ENCODE peak calls at places on chromosomes 12 and 14, in four cellular contexts. D is IMR-90, I is H9, C is neuronal stem cell. L is an unnamed sample. For H3K4me1, the result is how much of the 10 kb centered on the place peaks cover.

GRCh38 chr12:123436017-123436964 is at the start of gene RILPL2:
- DNase-seq in I (peak), D (peak), C (peak), L (peak)

GRCh38 chr12:32151081-32151480 is 44.4 kb downstream of the BICD1 start:
- DNase-seq in C (no peak), I (no peak), D (no peak), L (no peak)

GRCh38 chr14:64303471-64303917 is 9.3 kb upstream of the ESR2 start:
- DNase-seq in C (peak), D (peak), I (peak), L (peak)

GRCh38 chr12:27333311-27334009 is 824 bp downstream of the BMAL2 start:
- DNase-seq in D (no peak), C (peak), I (peak), L (peak)

GRCh38 chr14:105682956-105683570 is 156.7 kb downstream of the TMEM121 start:
- DNase-seq in D (no peak), I (no peak), C (no peak), L (no peak)

GRCh38 chr14:85909581-85909980 is 379.6 kb downstream of the FLRT2 start:
- DNase-seq in I (no peak), D (no peak), C (no peak), L (no peak)

GRCh38 chr14:105162374-105162979 is 6.1 kb downstream of the JAG2 start:
- DNase-seq in C (no peak), I (no peak), D (no peak), L (no peak)

GRCh38 chr12:112986291-112986800 is 8.0 kb downstream of the OAS2 start:
- DNase-seq in I (no peak), D (no peak), C (no peak), L (no peak)

GRCh38 chr14:68015356-68016242 is 196.0 kb downstream of the RAD51B start:
- DNase-seq in I (no peak), C (no peak), D (peak), L (no peak)

GRCh38 chr12:18383203-18383602 is 121.9 kb downstream of the PIK3C2G start:
- DNase-seq in I (no peak), D (peak), C (peak), L (peak)

GRCh38 chr12:8038659-8039114 is 6.2 kb downstream of the FOXJ2 start:
- DNase-seq in I (peak), D (peak), C (peak), L (peak)

GRCh38 chr12:65941388-65941787 is 117.1 kb downstream of the HMGA2 start:
- DNase-seq in D (peak), C (no peak), I (no peak), L (peak)

GRCh38 chr14:93752980-93753561 is 35.2 kb downstream of the PRIMA1 start:
- DNase-seq in D (no peak), I (no peak), C (no peak), L (no peak)

GRCh38 chr12:53051058-53051880 is 1.4 kb downstream of the TNS2 start:
- DNase-seq in D (peak), C (no peak), I (no peak), L (peak)

GRCh38 chr12:102479099-102479887 is 1.1 kb downstream of the IGF1 start:
- DNase-seq in I (no peak), D (no peak), C (no peak), L (no peak)

GRCh38 chr12:102702447-102703114 is 214.5 kb downstream of the PAH start:
- DNase-seq in D (peak), C (peak), I (peak), L (peak)

GRCh38 chr12:124563401-124563800 is 4.0 kb downstream of the NCOR2 start:
- DNase-seq in C (no peak), D (no peak), I (no peak), L (no peak)

GRCh38 chr12:481422-481821 is 21.7 kb downstream of the B4GALNT3 start:
- DNase-seq in D (peak), I (peak), C (no peak), L (peak)

GRCh38 chr14:87866116-87866515 is 126.9 kb downstream of the GALC start:
- DNase-seq in I (no peak), C (no peak), D (no peak), L (no peak)

GRCh38 chr12:75837700-75838099 is 193.9 kb downstream of the PHLDA1 start:
- DNase-seq in D (no peak), C (no peak), I (no peak), L (peak)

GRCh38 chr12:130948136-130948535 is 5.6 kb upstream of the ADGRD1 start:
- DNase-seq in I (peak), D (no peak), C (no peak), L (no peak)

GRCh38 chr12:77058740-77059139 is 6.6 kb downstream of the E2F7 start:
- DNase-seq in C (no peak), I (no peak), D (peak), L (peak)

GRCh38 chr12:113161415-113162016 is 12.0 kb downstream of the CFAP73 start:
- DNase-seq in C (peak), I (peak), D (no peak), L (no peak)

GRCh38 chr14:68979722-68980552 is 835 bp upstream of the ACTN1 start:
- DNase-seq in I (peak), C (peak), D (peak), L (peak)

GRCh38 chr12:15928870-15929571 is 17.9 kb downstream of the DERA start:
- DNase-seq in I (no peak), C (no peak), D (no peak), L (no peak)

GRCh38 chr12:95473440-95473946 is 459 bp upstream of the METAP2 start:
- DNase-seq in C (peak), D (peak), I (peak), L (peak)

GRCh38 chr14:60753264-60754126 is 18.9 kb downstream of the MNAT1 start:
- DNase-seq in I (no peak), C (no peak), D (peak), L (no peak)

GRCh38 chr12:105462841-105463240 is 132.3 kb downstream of the C12orf75 start:
- DNase-seq in C (no peak), I (no peak), D (peak), L (no peak)

GRCh38 chr14:69152181-69152943 is 557 bp downstream of the DCAF5 start:
- DNase-seq in C (peak), I (peak), D (no peak), L (peak)

GRCh38 chr12:16421806-16422205 is 74.4 kb downstream of the MGST1 start:
- DNase-seq in D (peak), C (no peak), I (no peak), L (no peak)

GRCh38 chr12:121144416-121144914 is 11.8 kb downstream of the P2RX7 start:
- DNase-seq in D (peak), I (no peak), C (no peak), L (peak)

GRCh38 chr12:80262372-80263170 is 163.2 kb downstream of the OTOGL start:
- DNase-seq in I (no peak), D (peak), C (no peak), L (no peak)

GRCh38 chr14:77077040-77077439 is 21.0 kb upstream of the CIPC start:
- DNase-seq in C (no peak), I (no peak), D (no peak), L (no peak)

GRCh38 chr14:99481745-99482099 is 513 bp downstream of the CCNK start:
- DNase-seq in I (no peak), C (no peak), D (peak), L (peak)
- H4K91ac ChIP-seq in I (no peak), C (no peak), D (peak), L (peak)

DNA sequence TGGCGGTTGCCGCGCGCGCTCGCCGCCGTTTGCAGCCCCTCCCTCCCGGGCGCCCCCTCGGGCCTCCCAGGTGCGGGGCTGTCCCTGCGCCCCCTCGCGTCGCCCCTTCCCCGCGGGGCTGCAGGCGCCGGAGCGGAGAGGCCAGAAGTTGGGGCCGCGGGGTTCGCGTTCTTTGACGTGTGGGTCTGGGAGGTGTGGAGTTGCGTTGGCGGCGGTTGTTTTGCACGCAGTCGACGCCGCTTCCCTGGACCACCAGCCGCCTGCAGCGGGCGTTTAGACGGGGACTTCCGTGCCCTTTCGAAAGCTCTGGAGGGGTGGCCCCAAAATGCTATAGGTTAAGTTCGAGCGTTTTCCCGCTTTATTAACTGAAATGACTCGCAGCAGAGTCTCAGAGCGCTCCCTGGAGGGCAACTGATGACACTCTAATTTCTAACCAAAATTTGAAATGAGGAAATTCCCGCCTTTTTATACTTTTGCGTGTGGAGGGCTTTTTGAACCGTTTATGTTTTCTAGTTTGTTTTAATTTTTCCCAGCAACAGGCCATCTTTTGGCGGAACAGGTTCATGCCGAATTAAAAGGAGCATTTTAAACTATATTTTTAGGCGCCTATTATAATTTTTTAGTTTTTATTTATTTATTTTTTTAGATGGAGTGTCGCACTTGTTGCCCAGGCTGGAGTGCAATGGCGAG is 939 bp downstream of the TMPO start:
- DNase-seq in I (peak), D (peak), C (peak), L (peak)
- H3K4me1 ChIP-seq in I (under half), D (under half), C (under half), L (under half)

DNA sequence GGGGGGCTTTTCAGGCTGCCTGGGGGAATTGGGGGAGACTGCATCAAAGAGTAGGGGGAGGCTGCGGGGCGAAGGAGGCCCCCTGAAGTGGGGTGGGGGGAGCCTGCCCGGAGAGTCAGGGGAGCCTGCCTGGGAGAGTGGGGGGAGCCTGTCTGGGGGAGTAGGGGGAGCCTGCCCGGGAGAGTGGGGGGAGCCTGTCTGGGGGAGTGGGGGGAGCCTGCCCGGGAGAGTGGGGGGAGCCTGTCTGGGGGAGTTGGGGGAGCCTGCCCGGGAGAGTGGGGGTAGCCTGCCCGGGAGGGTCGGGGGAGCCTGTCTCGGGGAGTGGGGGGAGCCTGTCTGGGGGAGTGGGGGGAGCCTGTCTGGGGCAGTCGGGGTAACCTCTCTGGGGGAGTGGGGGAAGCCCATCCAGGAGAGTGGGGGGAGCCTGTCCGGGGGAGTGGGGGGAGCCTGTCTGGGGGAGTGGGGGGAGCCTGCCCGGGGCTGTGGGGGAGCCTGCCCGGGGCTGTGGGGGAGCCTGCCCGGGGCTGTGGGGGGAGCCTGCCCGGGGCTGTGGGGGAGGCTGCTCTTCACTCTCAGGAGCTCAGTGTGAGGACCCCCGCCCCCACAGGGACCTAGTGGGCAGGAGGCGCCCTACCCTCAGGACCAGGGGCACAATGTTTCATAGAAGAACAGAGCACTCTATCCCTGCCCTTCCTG is 6.5 kb upstream of the DEGS2 start:
- DNase-seq in I (no peak), D (no peak), C (no peak), L (no peak)
- H2BK15ac ChIP-seq in I (no peak), D (no peak), C (peak), L (no peak)

DNA sequence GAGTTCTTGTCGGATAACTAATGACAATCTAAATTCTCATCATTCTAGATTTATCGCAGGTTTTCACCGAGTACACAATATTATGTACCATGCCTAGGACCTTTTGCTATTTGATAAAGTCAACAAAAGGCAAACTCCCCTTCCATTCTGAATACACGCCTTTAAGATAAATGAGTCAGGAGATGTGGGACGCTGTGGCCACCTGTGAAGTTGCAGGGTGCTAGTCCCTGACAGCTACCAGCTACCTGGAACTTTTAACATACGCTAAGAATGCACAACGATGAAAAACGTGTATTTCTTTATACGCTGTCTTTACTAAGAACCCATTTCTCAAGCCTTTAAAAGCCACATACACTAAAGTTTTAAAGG is 678 bp downstream of the MDM1 start:
- DNase-seq in C (no peak), D (no peak), I (no peak), L (no peak)
- H4K91ac ChIP-seq in C (no peak), D (no peak), I (no peak), L (no peak)

DNA sequence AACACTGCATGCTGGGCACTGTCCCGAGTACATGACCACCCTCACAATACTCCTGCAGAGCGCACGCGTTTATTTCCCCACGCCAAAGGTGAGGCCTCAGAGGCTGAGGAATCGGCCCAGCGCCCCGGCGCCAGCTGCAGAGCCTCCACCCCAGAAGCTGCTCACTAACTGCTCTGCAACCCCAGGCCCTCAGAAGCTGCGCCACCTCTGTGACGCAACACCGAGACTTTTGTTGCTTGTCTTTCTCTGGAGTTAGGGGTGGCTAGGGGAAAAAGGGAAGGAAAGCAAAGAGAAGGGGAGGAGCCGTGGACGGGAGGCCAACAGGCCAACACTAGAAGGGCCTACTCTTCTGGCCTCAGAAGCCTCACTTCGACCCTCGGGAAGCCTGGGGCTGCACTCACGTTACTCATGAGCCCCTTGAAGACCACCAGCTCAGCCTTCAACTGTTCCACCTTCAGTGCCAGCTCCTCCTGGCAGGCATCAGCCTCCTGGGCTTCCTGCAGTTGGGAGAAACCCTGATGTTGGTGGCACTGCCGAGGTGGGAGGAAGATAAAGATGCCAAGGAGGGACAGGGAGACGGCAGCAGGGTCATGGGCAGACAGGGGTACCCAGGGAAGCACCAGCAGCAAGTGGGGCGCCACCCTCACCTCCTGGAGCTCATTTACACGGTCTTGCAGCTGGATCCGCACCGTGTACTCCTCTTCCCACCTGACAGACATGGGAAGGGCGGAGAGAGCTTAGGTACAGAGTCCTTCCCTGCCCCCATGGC is 5.4 kb downstream of the IFFO1 start:
- DNase-seq in C (no peak), D (no peak), I (no peak), L (no peak)
- H3K4me1 ChIP-seq in C (under half), D (half or more), I (under half), L (half or more)

GRCh38 chr14:104020471-104020870 is 65.0 kb upstream of the ASPG start:
- DNase-seq in C (no peak), D (no peak), I (no peak), L (no peak)

GRCh38 chr14:104030958-104031357 is 54.5 kb upstream of the ASPG start:
- DNase-seq in D (no peak), I (no peak), C (no peak), L (no peak)

GRCh38 chr14:104026024-104026423 is 59.5 kb upstream of the ASPG start:
- DNase-seq in D (no peak), I (no peak), C (no peak), L (no peak)

GRCh38 chr14:104023325-104024055 is 62.0 kb upstream of the ASPG start:
- DNase-seq in D (no peak), I (no peak), C (no peak), L (no peak)

GRCh38 chr14:104025481-104025975 is 60.0 kb upstream of the ASPG start:
- DNase-seq in C (no peak), I (no peak), D (no peak), L (no peak)
- H2BK15ac ChIP-seq in C (no peak), I (no peak), D (no peak), L (no peak)

L was measured in mesenchymal stem cell.